ENCODE peak calls at places on chromosomes 1 and 21, in eight cellular contexts. Y is body of pancreas; W is heart left ventricle; B is transverse colon; Q is naive thymus-derived CD4-positive, alpha-beta T cell; F is tibial artery; R is kidney; X is upper lobe of left lung. V is an unnamed sample.

GRCh38 chr1:154821083-154821482 is 49.0 kb downstream of the KCNN3 start:
- DNase-seq in Y (peak), W (no peak), B (no peak), Q (no peak), F (no peak), R (no peak), X (no peak), V (no peak)

GRCh38 chr1:235633220-235633540 is 16.4 kb downstream of the GNG4 start:
- DNase-seq in Y (no peak), W (no peak), B (no peak), Q (no peak), F (peak), R (no peak), X (no peak), V (peak)

GRCh38 chr1:58576727-58577675 is at the start of gene TACSTD2:
- DNase-seq in Y (peak), W (peak), B (peak), Q (no peak), F (peak), R (peak), X (peak), V (no peak)

GRCh38 chr1:57788333-57788732 is 364.5 kb upstream of the DAB1 start:
- DNase-seq in Y (no peak), W (no peak), B (no peak), Q (no peak), F (no peak), R (no peak), X (no peak), V (no peak)

GRCh38 chr1:12467570-12468286 is 150.3 kb downstream of the DHRS3 start:
- DNase-seq in Y (no peak), W (no peak), B (no peak), Q (no peak), F (no peak), R (no peak), X (no peak), V (no peak)

GRCh38 chr1:179251675-179252074 is 22.2 kb upstream of the ABL2 start:
- DNase-seq in Y (peak), W (no peak), B (no peak), Q (no peak), F (no peak), R (no peak), X (no peak), V (no peak)

GRCh38 chr1:172951728-172952365 is 98.9 kb downstream of the TNFSF18 start:
- DNase-seq in Y (no peak), W (no peak), B (no peak), Q (no peak), F (no peak), R (peak), X (no peak), V (no peak)

GRCh38 chr1:158999301-159000069 is 10.2 kb upstream of the IFI16 start:
- DNase-seq in Y (peak), W (peak), B (peak), Q (no peak), F (peak), R (peak), X (no peak), V (peak)

GRCh38 chr21:44066116-44066515 is 41.1 kb upstream of the PWP2 start:
- DNase-seq in Y (no peak), W (no peak), B (no peak), Q (no peak), F (peak), R (no peak), X (no peak), V (no peak)

GRCh38 chr1:28766532-28767183 is 29.9 kb downstream of the YTHDF2 start:
- DNase-seq in Y (no peak), W (no peak), B (no peak), Q (no peak), F (no peak), R (no peak), X (no peak), V (no peak)

GRCh38 chr1:234062166-234062565 is 157.7 kb downstream of the SLC35F3 start:
- DNase-seq in Y (no peak), W (no peak), B (no peak), Q (no peak), F (no peak), R (no peak), X (no peak), V (no peak)

GRCh38 chr1:159949891-159950480 is 4.1 kb downstream of the SLAMF9 start:
- DNase-seq in Y (no peak), W (no peak), B (peak), Q (no peak), F (peak), R (no peak), X (no peak), V (no peak)

GRCh38 chr21:25424674-25425073 is 182.6 kb downstream of the MRPL39 start:
- DNase-seq in Y (no peak), W (no peak), B (no peak), Q (no peak), F (no peak), R (no peak), X (no peak), V (no peak)

GRCh38 chr1:110962892-110963665 is 643 bp downstream of the LRIF1 start:
- DNase-seq in Y (peak), W (peak), B (peak), Q (peak), F (peak), R (peak), X (peak), V (peak)

GRCh38 chr1:240765732-240766363 is 153.9 kb upstream of the GREM2 start:
- DNase-seq in Y (no peak), W (no peak), B (no peak), Q (no peak), F (no peak), R (no peak), X (no peak), V (no peak)

GRCh38 chr1:172381981-172382380 is 38.5 kb upstream of the C1orf105 start:
- DNase-seq in Y (no peak), W (no peak), B (no peak), Q (no peak), F (no peak), R (no peak), X (no peak), V (no peak)

GRCh38 chr1:110502402-110502801 is 16.6 kb downstream of the KCNA10 start:
- DNase-seq in Y (peak), W (no peak), B (no peak), Q (no peak), F (no peak), R (peak), X (no peak), V (no peak)

GRCh38 chr1:236166041-236166440 is 23.7 kb downstream of the GPR137B start:
- DNase-seq in Y (no peak), W (no peak), B (no peak), Q (no peak), F (no peak), R (no peak), X (no peak), V (no peak)

GRCh38 chr1:54745864-54746263 is 18.5 kb downstream of the PARS2 start:
- DNase-seq in Y (no peak), W (no peak), B (no peak), Q (no peak), F (no peak), R (no peak), X (no peak), V (no peak)

GRCh38 chr1:217561446-217561845 is 69.4 kb downstream of the GPATCH2 start:
- DNase-seq in Y (no peak), W (no peak), B (no peak), Q (no peak), F (no peak), R (no peak), X (no peak), V (no peak)

GRCh38 chr1:50098490-50099109 is 10.1 kb upstream of the ELAVL4 start:
- DNase-seq in Y (no peak), W (no peak), B (no peak), Q (no peak), F (no peak), R (no peak), X (no peak), V (no peak)

GRCh38 chr1:178541829-178542553 is 29.1 kb downstream of the TEX35 start:
- DNase-seq in Y (peak), W (peak), B (peak), Q (no peak), F (peak), R (peak), X (peak), V (peak)

GRCh38 chr1:183030053-183030452 is 6.8 kb downstream of the LAMC1 start:
- DNase-seq in Y (no peak), W (no peak), B (no peak), Q (no peak), F (no peak), R (no peak), X (no peak), V (no peak)

GRCh38 chr1:53089478-53090226 is 27.6 kb downstream of the PODN start:
- DNase-seq in Y (no peak), W (no peak), B (peak), Q (no peak), F (no peak), R (no peak), X (no peak), V (no peak)

GRCh38 chr1:247833601-247834000 is 8.1 kb downstream of the OR11L1 start:
- DNase-seq in Y (no peak), W (no peak), B (no peak), Q (no peak), F (no peak), R (no peak), X (no peak), V (no peak)

GRCh38 chr1:206909167-206909882 is 12.1 kb downstream of the IL24 start:
- DNase-seq in Y (peak), W (peak), B (peak), Q (peak), F (peak), R (peak), X (peak), V (peak)
- H3K27ac ChIP-seq in Y (peak), W (peak), B (peak), Q (peak), F (no peak), R (peak), X (peak), V (no peak)

DNA sequence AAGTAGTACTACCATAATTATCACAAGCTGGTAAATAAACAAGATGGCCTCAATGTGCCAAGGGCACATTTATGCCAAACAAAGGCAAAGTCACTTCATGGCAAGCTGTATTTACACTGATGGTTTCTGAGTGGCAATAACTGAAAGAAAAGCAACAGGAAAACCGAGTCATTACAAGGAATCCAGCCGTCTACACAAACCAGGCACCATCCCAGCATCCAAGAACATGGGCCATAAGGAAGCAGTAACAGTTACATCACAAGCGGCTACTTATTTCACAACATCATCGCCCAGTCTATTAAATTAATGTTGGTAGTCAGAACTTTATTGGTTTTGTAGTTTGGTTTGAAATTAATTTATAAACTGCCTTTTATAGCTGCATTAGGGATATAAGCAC is 214.2 kb downstream of the RERE start:
- DNase-seq in Y (no peak), W (no peak), B (no peak), Q (no peak), F (no peak), R (no peak), X (no peak), V (no peak)
- H3K27ac ChIP-seq in Y (no peak), W (no peak), B (no peak), Q (no peak), F (no peak), R (no peak), X (no peak), V (no peak)

GRCh38 chr1:43552813-43553212 is 22.1 kb downstream of the PTPRF start:
- DNase-seq in Y (peak), W (peak), B (peak), Q (no peak), F (no peak), R (no peak), X (no peak), V (peak)
- H3K27ac ChIP-seq in Y (peak), W (no peak), B (peak), Q (no peak), F (no peak), R (no peak), X (peak), V (peak)

GRCh38 chr1:162370721-162371120 is 5.9 kb downstream of the SPATA46 start:
- DNase-seq in Y (no peak), W (no peak), B (no peak), Q (no peak), F (no peak), R (no peak), X (no peak), V (no peak)

GRCh38 chr1:162368451-162368850 is 8.2 kb downstream of the SPATA46 start:
- DNase-seq in Y (no peak), W (no peak), B (peak), Q (no peak), F (no peak), R (no peak), X (no peak), V (no peak)

GRCh38 chr1:162371611-162372010 is 5.0 kb downstream of the SPATA46 start:
- DNase-seq in Y (no peak), W (no peak), B (no peak), Q (no peak), F (no peak), R (no peak), X (no peak), V (no peak)

GRCh38 chr1:162367772-162368171 is 8.9 kb downstream of the SPATA46 start:
- DNase-seq in Y (no peak), W (no peak), B (no peak), Q (no peak), F (no peak), R (no peak), X (no peak), V (no peak)

DNA sequence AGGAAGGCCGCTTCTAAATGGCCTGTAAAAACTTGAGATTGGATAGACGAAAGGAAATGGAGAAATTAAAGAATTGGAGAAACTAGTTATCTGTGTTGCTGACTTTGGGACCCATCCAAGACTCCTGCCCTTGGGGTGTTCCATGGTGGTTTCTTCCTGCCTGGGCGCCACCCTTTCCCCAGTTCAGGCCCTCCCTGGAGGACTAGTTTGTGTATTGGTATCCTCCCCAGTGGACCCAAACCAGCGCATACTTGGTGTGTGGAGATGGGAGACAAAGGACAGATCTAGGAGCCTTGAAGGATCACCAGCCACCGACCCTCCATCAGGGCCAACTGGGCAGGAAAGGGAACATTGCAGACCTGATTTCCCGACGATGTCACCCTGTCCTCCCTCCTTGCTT is 7.1 kb downstream of the SPATA46 start:
- DNase-seq in Y (no peak), W (no peak), B (no peak), Q (no peak), F (no peak), R (no peak), X (no peak), V (no peak)
- H3K27ac ChIP-seq in Y (no peak), W (no peak), B (peak), Q (no peak), F (no peak), R (no peak), X (no peak), V (no peak)

GRCh38 chr1:215584389-215584788 is 17.3 kb downstream of the KCTD3 start:
- DNase-seq in Y (no peak), W (no peak), B (no peak), Q (no peak), F (no peak), R (no peak), X (no peak), V (no peak)
- H3K27ac ChIP-seq in Y (no peak), W (no peak), B (no peak), Q (no peak), F (no peak), R (no peak), X (no peak), V (no peak)

GRCh38 chr1:36372617-36373016 is 13.1 kb downstream of the STK40 start:
- DNase-seq in Y (no peak), W (no peak), B (no peak), Q (no peak), F (no peak), R (no peak), X (no peak), V (no peak)
- H3K27ac ChIP-seq in Y (peak), W (peak), B (peak), Q (peak), F (peak), R (peak), X (peak), V (peak)

GRCh38 chr1:20507248-20507563 is 745 bp downstream of the MUL1 start:
- DNase-seq in Y (no peak), W (no peak), B (no peak), Q (no peak), F (peak), R (no peak), X (no peak), V (no peak)
- H3K27ac ChIP-seq in Y (peak), W (peak), B (peak), Q (peak), F (no peak), R (peak), X (no peak), V (peak)

V was measured in substantia nigra.